ENCODE peak calls at places on chromosome 9, in seven cellular contexts. V is NCI-H774, S is foreskin keratinocyte, L is endodermal cell, O is amygdala, Z is GM18507, Q is LNCaP clone FGC. G is an unnamed sample.
A peak's percentile ranks its signal among the peaks of the same experiment; 100 is the strongest.

GRCh38 chr9:123663529-123663928 is 266.4 kb downstream of the DENND1A start:
- DNase-seq in L (no peak), S (no peak), O (no peak), V (no peak), Z (no peak), Q (no peak), G (no peak)

GRCh38 chr9:14396171-14396570 is 82.2 kb upstream of the NFIB start:
- DNase-seq in O (peak; percentile 50), Z (no peak), V (no peak), Q (no peak), L (no peak), S (no peak), G (no peak)

GRCh38 chr9:6024035-6024554 is 8.7 kb upstream of the RANBP6 start:
- DNase-seq in O (no peak), V (peak; percentile 33), L (peak; percentile 58), S (peak; percentile 13), Z (no peak), Q (no peak), G (no peak)

GRCh38 chr9:96686638-96687335 is 31.7 kb upstream of the PRXL2C start:
- DNase-seq in Q (no peak), Z (peak; percentile 4), V (peak; percentile 84), O (peak; percentile 68), S (peak; percentile 65), L (peak; percentile 90), G (no peak)

GRCh38 chr9:137045294-137046093 is 483 bp downstream of the NPDC1 start:
- DNase-seq in Q (no peak), S (no peak), L (peak; percentile 80), Z (no peak), V (peak; percentile 9), O (no peak), G (no peak)

GRCh38 chr9:124764774-124765438 is 6.2 kb downstream of the NR6A1 start:
- DNase-seq in O (no peak), V (no peak), Z (no peak), Q (no peak), S (no peak), L (no peak), G (no peak)

GRCh38 chr9:16131269-16131668 is 578.4 kb downstream of the CCDC171 start:
- DNase-seq in L (peak; percentile 67), Z (no peak), Q (no peak), V (no peak), S (no peak), O (no peak), G (no peak)

GRCh38 chr9:114664181-114664580 is 6.6 kb upstream of the TEX53 start:
- DNase-seq in S (no peak), L (no peak), V (no peak), Z (no peak), O (no peak), Q (no peak), G (no peak)

GRCh38 chr9:87615547-87616148 is 110.3 kb upstream of the CTSL start:
- DNase-seq in L (no peak), Q (no peak), S (peak; percentile 64), V (no peak), Z (no peak), O (no peak), G (no peak)

GRCh38 chr9:101601904-101602765 is 7.4 kb upstream of the PPP3R2 start:
- DNase-seq in L (peak; percentile 68), S (peak; percentile 42), V (peak; percentile 47), Z (no peak), O (no peak), Q (peak; percentile 28), G (peak; percentile 19)

GRCh38 chr9:132837501-132838268 is 40.4 kb downstream of the AK8 start:
- DNase-seq in Q (no peak), S (no peak), Z (no peak), O (no peak), L (no peak), V (no peak), G (no peak)

GRCh38 chr9:91221332-91221731 is 140.4 kb downstream of the AUH start:
- DNase-seq in V (no peak), L (no peak), Q (no peak), O (no peak), S (no peak), Z (no peak), G (no peak)

GRCh38 chr9:131094622-131095021 is 1.7 kb upstream of the AIF1L start:
- DNase-seq in O (no peak), V (no peak), S (peak; percentile 52), Q (no peak), Z (no peak), L (no peak), G (no peak)

GRCh38 chr9:108546223-108546622 is 309.6 kb downstream of the ACTL7B start:
- DNase-seq in L (no peak), O (no peak), Z (no peak), V (no peak), S (no peak), Q (no peak), G (no peak)

GRCh38 chr9:15244001-15244441 is 63.0 kb downstream of the TTC39B start:
- DNase-seq in O (no peak), L (no peak), Q (no peak), S (no peak), Z (no peak), V (no peak), G (no peak)

G was measured in NCI-H2081 treated with DMSO at 0.1 percent for 48 hours.